ENCODE peak calls at places on chromosome 20, in four cellular contexts. W is K562, Y is A549, Q is PC-9. T is an unnamed sample. For H3K4me1, the result is how much of the 10 kb centered on the place peaks cover.

GRCh38 chr20:48765359-48765758 is 62.4 kb downstream of the PREX1 start:
- DNase-seq in W (no peak), Y (no peak), Q (no peak), T (no peak)

GRCh38 chr20:513429-513828 is 30.2 kb downstream of the CSNK2A1 start:
- DNase-seq in W (no peak), Q (no peak), Y (no peak), T (no peak)

GRCh38 chr20:16918366-16918765 is 170.2 kb downstream of the OTOR start:
- DNase-seq in Y (no peak), W (no peak), Q (no peak), T (no peak)

GRCh38 chr20:51388227-51388626 is 154.3 kb downstream of the NFATC2 start:
- DNase-seq in Q (no peak), W (no peak), Y (no peak), T (no peak)

GRCh38 chr20:54197621-54198604 is 10.0 kb upstream of the PFDN4 start:
- DNase-seq in Y (peak), Q (peak), W (no peak), T (no peak)

GRCh38 chr20:23966927-23967615 is 21.5 kb downstream of the GGTLC1 start:
- DNase-seq in Q (no peak), W (no peak), Y (no peak), T (no peak)

GRCh38 chr20:14677455-14677854 is 340.0 kb upstream of the FLRT3 start:
- DNase-seq in W (no peak), Q (no peak), Y (no peak), T (no peak)

GRCh38 chr20:35305682-35306556 is 13.7 kb upstream of the FAM83C start:
- DNase-seq in Q (peak), W (peak), Y (peak), T (no peak)

GRCh38 chr20:14360386-14360785 is 23.0 kb upstream of the FLRT3 start:
- DNase-seq in W (no peak), Y (no peak), Q (no peak), T (no peak)

GRCh38 chr20:45254867-45255266 is 503 bp upstream of the SLPI start:
- DNase-seq in Q (no peak), W (no peak), Y (peak), T (no peak)

GRCh38 chr20:53510704-53511103 is 82.9 kb downstream of the ZNF217 start:
- DNase-seq in W (no peak), Y (no peak), Q (no peak), T (no peak)

GRCh38 chr20:57714409-57715267 is 4.8 kb upstream of the PMEPA1 start:
- DNase-seq in Y (peak), Q (peak), W (no peak), T (no peak)

GRCh38 chr20:49871391-49871948 is 43.9 kb downstream of the SPATA2 start:
- DNase-seq in Y (no peak), Q (no peak), W (no peak), T (no peak)

GRCh38 chr20:49987015-49987867 is 4.5 kb downstream of the SNAI1 start:
- DNase-seq in W (peak), Y (no peak), Q (no peak), T (no peak)

GRCh38 chr20:61067221-61067620 is 184.8 kb upstream of the CDH4 start:
- DNase-seq in Q (no peak), Y (no peak), W (no peak), T (no peak)

GRCh38 chr20:25039697-25040437 is 18.1 kb downstream of the ACSS1 start:
- DNase-seq in Y (no peak), Q (peak), W (no peak), T (no peak)
- H3K4me1 ChIP-seq in Y (under half), Q (under half), W (under half), T (under half)

DNA sequence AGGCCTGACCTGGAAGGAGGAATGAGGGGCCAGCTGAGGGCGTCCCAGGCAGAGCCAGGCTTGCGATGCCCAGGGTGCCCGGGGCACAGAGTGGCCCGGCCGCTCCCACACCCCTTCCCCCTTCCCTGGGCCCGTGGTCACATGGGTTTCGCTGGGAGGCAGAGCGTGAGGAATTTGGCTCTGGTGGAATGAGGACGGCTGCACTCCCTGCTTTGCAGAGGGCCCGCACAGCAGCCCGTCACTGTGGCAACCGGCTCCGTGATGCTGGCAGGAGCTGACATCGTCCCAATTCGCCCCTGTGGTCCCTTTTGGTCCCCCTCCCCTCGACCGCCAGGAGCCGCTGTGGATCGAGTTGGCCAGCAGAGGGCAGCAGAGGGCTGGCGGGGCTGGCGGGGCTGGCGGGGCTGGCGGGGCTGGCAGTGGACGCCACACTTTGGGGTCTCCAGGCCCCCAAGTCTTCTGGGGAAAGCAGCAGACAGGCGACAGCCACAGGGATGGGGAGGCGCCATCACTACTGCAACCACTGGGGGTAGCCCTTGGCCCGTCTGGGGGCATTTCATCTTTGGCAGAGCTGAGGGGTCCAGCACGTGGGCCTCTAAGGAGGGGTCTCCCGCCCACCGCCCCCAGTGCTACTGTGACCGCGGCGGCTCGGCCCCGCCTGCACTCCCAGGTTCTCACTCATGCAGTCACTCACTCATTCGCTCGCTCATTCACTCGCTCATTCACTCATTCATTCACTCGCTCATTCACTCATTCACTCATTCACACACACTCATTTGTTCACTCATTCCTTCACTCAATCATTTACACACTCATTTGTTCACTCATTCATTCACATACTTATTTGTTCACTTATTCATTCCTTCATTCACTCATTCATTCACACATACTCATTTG is 49.7 kb upstream of the BHLHE23 start:
- DNase-seq in W (peak), Y (no peak), Q (peak), T (peak)
- H3K4me1 ChIP-seq in W (under half), Y (under half), Q (under half), T (under half)

GRCh38 chr20:37353285-37353849 is 7.4 kb downstream of the SRC start:
- DNase-seq in Q (no peak), W (no peak), Y (no peak), T (no peak)

GRCh38 chr20:37349517-37350491 is 3.9 kb downstream of the SRC start:
- DNase-seq in W (no peak), Y (no peak), Q (no peak), T (no peak)

GRCh38 chr20:37350655-37351574 is 5.0 kb downstream of the SRC start:
- DNase-seq in W (no peak), Y (no peak), Q (no peak), T (no peak)

GRCh38 chr20:37352611-37352980 is 6.7 kb downstream of the SRC start:
- DNase-seq in Q (no peak), W (no peak), Y (no peak), T (no peak)

DNA sequence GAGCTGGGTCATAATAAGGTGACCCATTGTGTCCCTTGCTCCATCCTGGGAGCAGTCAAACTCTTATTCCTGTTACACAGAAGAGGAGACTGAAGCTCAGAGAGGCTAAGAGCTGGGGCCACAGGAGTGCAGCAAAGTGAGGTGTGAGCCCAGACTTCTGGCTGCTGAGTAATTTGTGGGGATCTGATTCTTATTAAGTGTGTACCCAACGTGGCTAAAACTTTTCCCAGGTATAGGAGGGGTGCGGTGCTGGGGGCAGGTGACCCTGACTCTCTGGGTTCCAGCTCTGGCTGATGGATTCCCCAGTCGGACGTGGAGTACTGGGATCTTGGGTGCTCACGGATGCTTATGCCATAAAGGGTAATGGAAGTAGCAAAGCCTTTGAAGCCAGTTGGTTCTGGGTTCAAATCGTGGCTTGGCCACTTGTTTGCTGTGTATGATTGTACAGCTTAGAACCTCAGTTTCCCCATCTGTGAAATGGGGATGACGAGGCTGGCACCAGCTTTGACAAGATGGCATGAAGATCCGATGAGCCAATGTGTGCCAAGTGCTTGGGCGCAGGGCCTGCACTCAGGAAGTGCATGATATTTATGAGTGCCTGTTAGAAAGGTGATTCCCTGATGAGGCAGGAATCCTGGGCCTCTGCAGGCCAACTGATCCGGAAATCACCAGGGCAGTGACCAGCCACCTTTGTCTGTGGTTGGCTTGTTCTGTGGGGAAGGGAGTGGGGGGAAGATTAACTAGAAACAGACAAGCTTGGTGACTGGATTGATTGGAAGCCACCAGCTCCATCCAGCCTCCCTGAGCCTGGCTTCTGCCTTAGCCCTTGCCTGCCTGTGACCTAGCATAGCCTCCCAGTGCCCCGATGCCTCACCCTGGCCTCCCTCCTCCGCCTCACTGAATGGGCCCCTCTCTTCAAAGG is 6.0 kb downstream of the SRC start:
- DNase-seq in W (no peak), Q (no peak), Y (no peak), T (no peak)
- H3K4me1 ChIP-seq in W (under half), Q (under half), Y (half or more), T (under half)

GRCh38 chr20:32206383-32207210 is 946 bp downstream of the PLAGL2 start:
- DNase-seq in W (no peak), Q (no peak), Y (no peak), T (no peak)
- H3K4me1 ChIP-seq in W (under half), Q (under half), Y (under half), T (under half)

DNA sequence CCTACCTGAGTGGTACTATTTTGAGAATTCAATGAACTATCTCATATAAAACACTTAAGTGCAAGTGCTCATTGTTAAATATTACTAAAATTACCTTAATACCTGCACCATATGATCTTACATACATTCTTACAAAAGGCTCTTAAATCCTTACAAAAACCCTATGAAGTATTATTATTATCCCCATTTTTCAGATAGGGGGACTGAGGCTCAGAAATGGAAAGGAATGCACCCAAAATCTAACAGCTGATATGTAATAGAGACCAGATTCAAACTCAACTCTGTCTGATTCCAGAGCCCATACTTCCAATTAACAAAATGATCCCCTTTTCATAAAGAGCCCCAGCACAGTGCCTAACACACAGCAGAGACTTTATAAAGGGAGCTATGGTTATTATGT is 17.5 kb downstream of the BCL2L1 start:
- DNase-seq in Y (no peak), W (no peak), Q (no peak), T (no peak)
- H3K4me1 ChIP-seq in Y (half or more), W (under half), Q (half or more), T (under half)

GRCh38 chr20:10658876-10659632 is 14.7 kb downstream of the JAG1 start:
- DNase-seq in W (no peak), Q (no peak), Y (no peak), T (no peak)
- H3K4me1 ChIP-seq in W (under half), Q (under half), Y (half or more), T (under half)

GRCh38 chr20:31709939-31710338 is 12.7 kb downstream of the BCL2L1 start:
- DNase-seq in W (no peak), Q (no peak), Y (no peak), T (no peak)

GRCh38 chr20:31712112-31712553 is 10.5 kb downstream of the BCL2L1 start:
- DNase-seq in Y (no peak), Q (no peak), W (peak), T (no peak)

GRCh38 chr20:31708839-31709534 is 13.7 kb downstream of the BCL2L1 start:
- DNase-seq in W (no peak), Y (no peak), Q (no peak), T (no peak)

GRCh38 chr20:31711416-31712111 is 11.1 kb downstream of the BCL2L1 start:
- DNase-seq in Y (no peak), Q (no peak), W (no peak), T (no peak)

GRCh38 chr20:31710423-31711250 is 12.0 kb downstream of the BCL2L1 start:
- DNase-seq in Y (no peak), W (no peak), Q (peak), T (no peak)
- H3K4me1 ChIP-seq in Y (half or more), W (half or more), Q (half or more), T (under half)